ENCODE peak calls at places on chromosomes 12 and 14, in four cellular contexts. One of them, this sample, is unnamed.

GRCh38 chr14:61308198-61308597 is 13.2 kb upstream of the PRKCH start:
- DNase-seq in AG20443: no peak
- DNase-seq in LoVo: no peak
- DNase-seq in NCI-H1092 treated with DMSO at 0.1 percent for 48 hours: no peak
- DNase-seq in this sample: no peak

GRCh38 chr14:56413721-56414120 is 165.9 kb upstream of the TMEM260 start:
- DNase-seq in AG20443: no peak
- DNase-seq in LoVo: no peak
- DNase-seq in NCI-H1092 treated with DMSO at 0.1 percent for 48 hours: no peak
- DNase-seq in this sample: no peak

GRCh38 chr12:130460611-130461478 is 123.2 kb downstream of the PIWIL1 start:
- DNase-seq in AG20443: no peak
- DNase-seq in LoVo: no peak
- DNase-seq in NCI-H1092 treated with DMSO at 0.1 percent for 48 hours: no peak
- DNase-seq in this sample: no peak

GRCh38 chr14:90154110-90154509 is 92.3 kb downstream of the KCNK13 start:
- DNase-seq in AG20443: no peak
- DNase-seq in LoVo: no peak
- DNase-seq in NCI-H1092 treated with DMSO at 0.1 percent for 48 hours: no peak
- DNase-seq in this sample: no peak

GRCh38 chr14:63881926-63882325 is 29.1 kb downstream of the SYNE2 start:
- DNase-seq in AG20443: no peak
- DNase-seq in LoVo: no peak
- DNase-seq in NCI-H1092 treated with DMSO at 0.1 percent for 48 hours: no peak
- DNase-seq in this sample: no peak

GRCh38 chr12:98606367-98606985 is 13.0 kb downstream of the SLC25A3 start:
- DNase-seq in AG20443: no peak
- DNase-seq in LoVo: no peak
- DNase-seq in NCI-H1092 treated with DMSO at 0.1 percent for 48 hours: no peak
- DNase-seq in this sample: no peak

GRCh38 chr14:25178255-25178654 is 128.3 kb upstream of the STXBP6 start:
- DNase-seq in AG20443: no peak
- DNase-seq in LoVo: peak
- DNase-seq in NCI-H1092 treated with DMSO at 0.1 percent for 48 hours: no peak
- DNase-seq in this sample: no peak

GRCh38 chr12:74900232-74900631 is 309.4 kb downstream of the KCNC2 start:
- DNase-seq in AG20443: no peak
- DNase-seq in LoVo: no peak
- DNase-seq in NCI-H1092 treated with DMSO at 0.1 percent for 48 hours: no peak
- DNase-seq in this sample: no peak

GRCh38 chr12:54891717-54892478 is 37.6 kb downstream of the MUCL1 start:
- DNase-seq in AG20443: no peak
- DNase-seq in LoVo: peak
- DNase-seq in NCI-H1092 treated with DMSO at 0.1 percent for 48 hours: peak
- DNase-seq in this sample: no peak

GRCh38 chr14:73759183-73759713 is 45.1 kb upstream of the PNMA1 start:
- DNase-seq in AG20443: peak
- DNase-seq in LoVo: peak
- DNase-seq in NCI-H1092 treated with DMSO at 0.1 percent for 48 hours: no peak
- DNase-seq in this sample: peak

GRCh38 chr12:65568517-65568916 is 255.8 kb upstream of the HMGA2 start:
- DNase-seq in AG20443: no peak
- DNase-seq in LoVo: no peak
- DNase-seq in NCI-H1092 treated with DMSO at 0.1 percent for 48 hours: no peak
- DNase-seq in this sample: peak

GRCh38 chr12:102629262-102629888 is 149.0 kb upstream of the IGF1 start:
- DNase-seq in AG20443: peak
- DNase-seq in LoVo: no peak
- DNase-seq in NCI-H1092 treated with DMSO at 0.1 percent for 48 hours: no peak
- DNase-seq in this sample: peak

GRCh38 chr14:79842270-79842669 is 369.0 kb downstream of the DIO2 start:
- DNase-seq in AG20443: peak
- DNase-seq in LoVo: no peak
- DNase-seq in NCI-H1092 treated with DMSO at 0.1 percent for 48 hours: no peak
- DNase-seq in this sample: peak

GRCh38 chr14:31966896-31967668 is 110.0 kb upstream of the ARHGAP5 start:
- DNase-seq in AG20443: no peak
- DNase-seq in LoVo: no peak
- DNase-seq in NCI-H1092 treated with DMSO at 0.1 percent for 48 hours: no peak
- DNase-seq in this sample: no peak

GRCh38 chr14:51534623-51535022 is 117.1 kb upstream of the FRMD6 start:
- DNase-seq in AG20443: no peak
- DNase-seq in LoVo: no peak
- DNase-seq in NCI-H1092 treated with DMSO at 0.1 percent for 48 hours: peak
- DNase-seq in this sample: no peak

GRCh38 chr12:2120982-2121758 is 68.4 kb downstream of the CACNA1C start:
- DNase-seq in AG20443: no peak
- DNase-seq in LoVo: no peak
- DNase-seq in NCI-H1092 treated with DMSO at 0.1 percent for 48 hours: no peak
- DNase-seq in this sample: no peak

GRCh38 chr12:124808276-124808675 is 55.4 kb downstream of the SCARB1 start:
- DNase-seq in AG20443: no peak
- DNase-seq in LoVo: no peak
- DNase-seq in NCI-H1092 treated with DMSO at 0.1 percent for 48 hours: no peak
- DNase-seq in this sample: no peak

GRCh38 chr12:55642275-55643068 is 5.8 kb downstream of the OR10P1 start:
- DNase-seq in AG20443: no peak
- DNase-seq in LoVo: no peak
- DNase-seq in NCI-H1092 treated with DMSO at 0.1 percent for 48 hours: no peak
- DNase-seq in this sample: no peak

GRCh38 chr12:115203661-115204060 is 519.7 kb upstream of the TBX3 start:
- DNase-seq in AG20443: peak
- DNase-seq in LoVo: no peak
- DNase-seq in NCI-H1092 treated with DMSO at 0.1 percent for 48 hours: no peak
- DNase-seq in this sample: peak

GRCh38 chr14:58731465-58732330 is 93.9 kb downstream of the DACT1 start:
- DNase-seq in AG20443: peak
- DNase-seq in LoVo: peak
- DNase-seq in NCI-H1092 treated with DMSO at 0.1 percent for 48 hours: no peak
- DNase-seq in this sample: peak

GRCh38 chr12:124294686-124295315 is at the start of gene RFLNA:
- DNase-seq in AG20443: peak
- DNase-seq in LoVo: peak
- DNase-seq in NCI-H1092 treated with DMSO at 0.1 percent for 48 hours: peak
- DNase-seq in this sample: peak

GRCh38 chr12:52739963-52740362 is 36.6 kb upstream of the KRT77 start:
- DNase-seq in AG20443: no peak
- DNase-seq in LoVo: no peak
- DNase-seq in NCI-H1092 treated with DMSO at 0.1 percent for 48 hours: peak
- DNase-seq in this sample: no peak

GRCh38 chr12:93676408-93677194 is 574 bp upstream of the CRADD start:
- DNase-seq in AG20443: no peak
- DNase-seq in LoVo: no peak
- DNase-seq in NCI-H1092 treated with DMSO at 0.1 percent for 48 hours: no peak
- DNase-seq in this sample: no peak

GRCh38 chr14:72855913-72856312 is 38.0 kb downstream of the DPF3 start:
- DNase-seq in AG20443: peak
- DNase-seq in LoVo: peak
- DNase-seq in NCI-H1092 treated with DMSO at 0.1 percent for 48 hours: no peak
- DNase-seq in this sample: peak

GRCh38 chr12:80936642-80937390 is 918 bp downstream of the LIN7A start:
- DNase-seq in AG20443: peak
- DNase-seq in LoVo: no peak
- DNase-seq in NCI-H1092 treated with DMSO at 0.1 percent for 48 hours: peak
- DNase-seq in this sample: peak

GRCh38 chr14:24233538-24233866 is 773 bp downstream of the GMPR2 start:
- DNase-seq in AG20443: no peak
- DNase-seq in LoVo: no peak
- DNase-seq in NCI-H1092 treated with DMSO at 0.1 percent for 48 hours: no peak
- DNase-seq in this sample: peak

GRCh38 chr12:27554421-27555186 is 30.6 kb downstream of the PPFIBP1 start:
- DNase-seq in AG20443: peak
- DNase-seq in LoVo: no peak
- DNase-seq in NCI-H1092 treated with DMSO at 0.1 percent for 48 hours: no peak
- DNase-seq in this sample: no peak

GRCh38 chr12:26318661-26319068 is 123.3 kb downstream of the SSPN start:
- DNase-seq in AG20443: peak
- DNase-seq in LoVo: no peak
- DNase-seq in NCI-H1092 treated with DMSO at 0.1 percent for 48 hours: no peak
- DNase-seq in this sample: peak

GRCh38 chr12:14773685-14774073 is 29.6 kb downstream of the WBP11 start:
- DNase-seq in AG20443: no peak
- DNase-seq in LoVo: peak
- DNase-seq in NCI-H1092 treated with DMSO at 0.1 percent for 48 hours: no peak
- DNase-seq in this sample: no peak

GRCh38 chr12:45893240-45893639 is 97.1 kb downstream of the SCAF11 start:
- DNase-seq in AG20443: peak
- DNase-seq in LoVo: no peak
- DNase-seq in NCI-H1092 treated with DMSO at 0.1 percent for 48 hours: no peak
- DNase-seq in this sample: no peak

GRCh38 chr12:119956047-119956446 is 33.0 kb upstream of the BICDL1 start:
- DNase-seq in AG20443: no peak
- DNase-seq in LoVo: no peak
- DNase-seq in NCI-H1092 treated with DMSO at 0.1 percent for 48 hours: no peak
- DNase-seq in this sample: no peak

GRCh38 chr14:60760648-60761364 is 26.2 kb downstream of the MNAT1 start:
- DNase-seq in AG20443: no peak
- DNase-seq in LoVo: no peak
- DNase-seq in NCI-H1092 treated with DMSO at 0.1 percent for 48 hours: peak
- DNase-seq in this sample: no peak

GRCh38 chr12:13799574-13799973 is 181.8 kb downstream of the GRIN2B start:
- DNase-seq in AG20443: no peak
- DNase-seq in LoVo: no peak
- DNase-seq in NCI-H1092 treated with DMSO at 0.1 percent for 48 hours: no peak
- DNase-seq in this sample: no peak

GRCh38 chr12:6443361-6443983 is 1.3 kb upstream of the CD27 start:
- DNase-seq in AG20443: no peak
- DNase-seq in LoVo: no peak
- DNase-seq in NCI-H1092 treated with DMSO at 0.1 percent for 48 hours: no peak
- DNase-seq in this sample: no peak

GRCh38 chr12:19285793-19286448 is 153.4 kb upstream of the AEBP2 start:
- DNase-seq in AG20443: no peak
- DNase-seq in LoVo: no peak
- DNase-seq in NCI-H1092 treated with DMSO at 0.1 percent for 48 hours: no peak
- DNase-seq in this sample: no peak

GRCh38 chr12:80622271-80622670 is 85.2 kb upstream of the MYF6 start:
- DNase-seq in AG20443: no peak
- DNase-seq in LoVo: no peak
- DNase-seq in NCI-H1092 treated with DMSO at 0.1 percent for 48 hours: no peak
- DNase-seq in this sample: peak

GRCh38 chr14:91269076-91269991 is 24.8 kb upstream of the GPR68 start:
- DNase-seq in AG20443: peak
- DNase-seq in LoVo: no peak
- DNase-seq in NCI-H1092 treated with DMSO at 0.1 percent for 48 hours: no peak
- DNase-seq in this sample: no peak

GRCh38 chr14:58239259-58240210 is 5.1 kb upstream of the PSMA3 start:
- DNase-seq in AG20443: peak
- DNase-seq in LoVo: peak
- DNase-seq in NCI-H1092 treated with DMSO at 0.1 percent for 48 hours: peak
- DNase-seq in this sample: peak

This sample was measured in NCI-H226.